ENCODE peak calls at places on chromosomes 5 and 9, in ten cellular contexts. One of them, this sample, is unnamed.

GRCh38 chr9:34203275-34204010 is 24.6 kb downstream of the UBAP1 start:
- DNase-seq in GM10248: no peak
- DNase-seq in NCI-H146: no peak
- DNase-seq in substantia nigra: no peak
- DNase-seq in neural crest cell: no peak
- DNase-seq in HS-5: no peak
- DNase-seq in amniotic epithelial cell: no peak
- DNase-seq in Daoy: no peak
- DNase-seq in HTR-8/SVneo: no peak
- DNase-seq in activated naive CD4-positive, alpha-beta T cell: no peak
- DNase-seq in this sample: no peak

GRCh38 chr9:70297141-70297540 is 38.4 kb downstream of the SMC5 start:
- DNase-seq in GM10248: no peak
- DNase-seq in NCI-H146: no peak
- DNase-seq in substantia nigra: no peak
- DNase-seq in neural crest cell: no peak
- DNase-seq in HS-5: no peak
- DNase-seq in amniotic epithelial cell: peak
- DNase-seq in Daoy: no peak
- DNase-seq in HTR-8/SVneo: no peak
- DNase-seq in activated naive CD4-positive, alpha-beta T cell: no peak
- DNase-seq in this sample: no peak

GRCh38 chr9:37437616-37438015 is 15.1 kb downstream of the GRHPR start:
- DNase-seq in GM10248: no peak
- DNase-seq in NCI-H146: no peak
- DNase-seq in substantia nigra: no peak
- DNase-seq in neural crest cell: no peak
- DNase-seq in HS-5: no peak
- DNase-seq in amniotic epithelial cell: no peak
- DNase-seq in Daoy: no peak
- DNase-seq in HTR-8/SVneo: no peak
- DNase-seq in activated naive CD4-positive, alpha-beta T cell: no peak
- DNase-seq in this sample: no peak

GRCh38 chr5:2611561-2612096 is 139.8 kb downstream of the IRX2 start:
- DNase-seq in GM10248: no peak
- DNase-seq in NCI-H146: no peak
- DNase-seq in substantia nigra: no peak
- DNase-seq in neural crest cell: no peak
- DNase-seq in HS-5: no peak
- DNase-seq in amniotic epithelial cell: no peak
- DNase-seq in Daoy: no peak
- DNase-seq in HTR-8/SVneo: no peak
- DNase-seq in activated naive CD4-positive, alpha-beta T cell: no peak
- DNase-seq in this sample: no peak

GRCh38 chr5:61401726-61402125 is 69.7 kb downstream of the ZSWIM6 start:
- DNase-seq in GM10248: no peak
- DNase-seq in NCI-H146: no peak
- DNase-seq in substantia nigra: no peak
- DNase-seq in neural crest cell: no peak
- DNase-seq in HS-5: no peak
- DNase-seq in amniotic epithelial cell: peak
- DNase-seq in Daoy: peak
- DNase-seq in HTR-8/SVneo: no peak
- DNase-seq in activated naive CD4-positive, alpha-beta T cell: no peak
- DNase-seq in this sample: no peak

GRCh38 chr5:102971693-102972293 is 148.1 kb downstream of the GIN1 start:
- DNase-seq in GM10248: peak
- DNase-seq in NCI-H146: no peak
- DNase-seq in substantia nigra: no peak
- DNase-seq in neural crest cell: no peak
- DNase-seq in HS-5: no peak
- DNase-seq in amniotic epithelial cell: peak
- DNase-seq in Daoy: no peak
- DNase-seq in HTR-8/SVneo: peak
- DNase-seq in activated naive CD4-positive, alpha-beta T cell: no peak
- DNase-seq in this sample: no peak

GRCh38 chr9:111148994-111149759 is 110.9 kb upstream of the LPAR1 start:
- DNase-seq in GM10248: no peak
- DNase-seq in NCI-H146: no peak
- DNase-seq in substantia nigra: no peak
- DNase-seq in neural crest cell: no peak
- DNase-seq in HS-5: no peak
- DNase-seq in amniotic epithelial cell: no peak
- DNase-seq in Daoy: no peak
- DNase-seq in HTR-8/SVneo: no peak
- DNase-seq in activated naive CD4-positive, alpha-beta T cell: no peak
- DNase-seq in this sample: no peak

GRCh38 chr9:111691686-111692329 is 30.4 kb downstream of the GNG10 start:
- DNase-seq in GM10248: no peak
- DNase-seq in NCI-H146: peak
- DNase-seq in substantia nigra: no peak
- DNase-seq in neural crest cell: no peak
- DNase-seq in HS-5: peak
- DNase-seq in amniotic epithelial cell: peak
- DNase-seq in Daoy: peak
- DNase-seq in HTR-8/SVneo: peak
- DNase-seq in activated naive CD4-positive, alpha-beta T cell: no peak
- DNase-seq in this sample: no peak

GRCh38 chr9:14104501-14104900 is 209.4 kb downstream of the NFIB start:
- DNase-seq in GM10248: no peak
- DNase-seq in NCI-H146: no peak
- DNase-seq in substantia nigra: no peak
- DNase-seq in neural crest cell: no peak
- DNase-seq in HS-5: no peak
- DNase-seq in amniotic epithelial cell: no peak
- DNase-seq in Daoy: no peak
- DNase-seq in HTR-8/SVneo: no peak
- DNase-seq in activated naive CD4-positive, alpha-beta T cell: no peak
- DNase-seq in this sample: no peak

GRCh38 chr5:124583469-124584350 is 162.7 kb downstream of the ZNF608 start:
- DNase-seq in GM10248: peak
- DNase-seq in NCI-H146: no peak
- DNase-seq in substantia nigra: no peak
- DNase-seq in neural crest cell: no peak
- DNase-seq in HS-5: peak
- DNase-seq in amniotic epithelial cell: peak
- DNase-seq in Daoy: peak
- DNase-seq in HTR-8/SVneo: peak
- DNase-seq in activated naive CD4-positive, alpha-beta T cell: no peak
- DNase-seq in this sample: no peak

GRCh38 chr9:89351584-89351983 is 33.3 kb downstream of the SECISBP2 start:
- DNase-seq in GM10248: no peak
- DNase-seq in NCI-H146: no peak
- DNase-seq in substantia nigra: no peak
- DNase-seq in neural crest cell: no peak
- DNase-seq in HS-5: no peak
- DNase-seq in amniotic epithelial cell: no peak
- DNase-seq in Daoy: no peak
- DNase-seq in HTR-8/SVneo: no peak
- DNase-seq in activated naive CD4-positive, alpha-beta T cell: no peak
- DNase-seq in this sample: no peak

GRCh38 chr9:121861501-121862180 is 210.2 kb downstream of the DAB2IP start:
- DNase-seq in GM10248: peak
- DNase-seq in NCI-H146: peak
- DNase-seq in substantia nigra: peak
- DNase-seq in neural crest cell: peak
- DNase-seq in HS-5: no peak
- DNase-seq in amniotic epithelial cell: no peak
- DNase-seq in Daoy: peak
- DNase-seq in HTR-8/SVneo: peak
- DNase-seq in activated naive CD4-positive, alpha-beta T cell: no peak
- DNase-seq in this sample: no peak

GRCh38 chr9:112176410-112177010 is 1.4 kb upstream of the SUSD1 start:
- DNase-seq in GM10248: no peak
- DNase-seq in NCI-H146: no peak
- DNase-seq in substantia nigra: no peak
- DNase-seq in neural crest cell: no peak
- DNase-seq in HS-5: no peak
- DNase-seq in amniotic epithelial cell: peak
- DNase-seq in Daoy: no peak
- DNase-seq in HTR-8/SVneo: no peak
- DNase-seq in activated naive CD4-positive, alpha-beta T cell: no peak
- DNase-seq in this sample: no peak

GRCh38 chr5:55694152-55694830 is 17.8 kb downstream of the SLC38A9 start:
- DNase-seq in GM10248: no peak
- DNase-seq in NCI-H146: peak
- DNase-seq in substantia nigra: no peak
- DNase-seq in neural crest cell: no peak
- DNase-seq in HS-5: no peak
- DNase-seq in amniotic epithelial cell: peak
- DNase-seq in Daoy: no peak
- DNase-seq in HTR-8/SVneo: peak
- DNase-seq in activated naive CD4-positive, alpha-beta T cell: no peak
- DNase-seq in this sample: no peak

GRCh38 chr9:114932502-114932901 is 2.1 kb upstream of the TNFSF8 start:
- DNase-seq in GM10248: no peak
- DNase-seq in NCI-H146: no peak
- DNase-seq in substantia nigra: no peak
- DNase-seq in neural crest cell: no peak
- DNase-seq in HS-5: no peak
- DNase-seq in amniotic epithelial cell: no peak
- DNase-seq in Daoy: no peak
- DNase-seq in HTR-8/SVneo: no peak
- DNase-seq in activated naive CD4-positive, alpha-beta T cell: no peak
- DNase-seq in this sample: no peak

GRCh38 chr5:132283423-132284043 is 10.7 kb upstream of the SLC22A4 start:
- DNase-seq in GM10248: no peak
- DNase-seq in NCI-H146: no peak
- DNase-seq in substantia nigra: no peak
- DNase-seq in neural crest cell: no peak
- DNase-seq in HS-5: peak
- DNase-seq in amniotic epithelial cell: peak
- DNase-seq in Daoy: peak
- DNase-seq in HTR-8/SVneo: no peak
- DNase-seq in activated naive CD4-positive, alpha-beta T cell: no peak
- DNase-seq in this sample: no peak

GRCh38 chr5:112779531-112779930 is 41.8 kb downstream of the APC start:
- DNase-seq in GM10248: no peak
- DNase-seq in NCI-H146: no peak
- DNase-seq in substantia nigra: no peak
- DNase-seq in neural crest cell: no peak
- DNase-seq in HS-5: peak
- DNase-seq in amniotic epithelial cell: peak
- DNase-seq in Daoy: no peak
- DNase-seq in HTR-8/SVneo: no peak
- DNase-seq in activated naive CD4-positive, alpha-beta T cell: no peak
- DNase-seq in this sample: no peak

GRCh38 chr9:105346273-105346672 is 101.6 kb upstream of the FSD1L start:
- DNase-seq in GM10248: no peak
- DNase-seq in NCI-H146: peak
- DNase-seq in substantia nigra: no peak
- DNase-seq in neural crest cell: no peak
- DNase-seq in HS-5: no peak
- DNase-seq in amniotic epithelial cell: no peak
- DNase-seq in Daoy: no peak
- DNase-seq in HTR-8/SVneo: no peak
- DNase-seq in activated naive CD4-positive, alpha-beta T cell: no peak
- DNase-seq in this sample: no peak

GRCh38 chr5:96567188-96567587 is 95.0 kb upstream of the CAST start:
- DNase-seq in GM10248: no peak
- DNase-seq in NCI-H146: no peak
- DNase-seq in substantia nigra: no peak
- DNase-seq in neural crest cell: no peak
- DNase-seq in HS-5: no peak
- DNase-seq in amniotic epithelial cell: peak
- DNase-seq in Daoy: peak
- DNase-seq in HTR-8/SVneo: peak
- DNase-seq in activated naive CD4-positive, alpha-beta T cell: no peak
- DNase-seq in this sample: no peak

GRCh38 chr5:15885156-15885555 is 294.4 kb downstream of the MARCHF11 start:
- DNase-seq in GM10248: no peak
- DNase-seq in NCI-H146: no peak
- DNase-seq in substantia nigra: no peak
- DNase-seq in neural crest cell: no peak
- DNase-seq in HS-5: peak
- DNase-seq in amniotic epithelial cell: peak
- DNase-seq in Daoy: no peak
- DNase-seq in HTR-8/SVneo: no peak
- DNase-seq in activated naive CD4-positive, alpha-beta T cell: no peak
- DNase-seq in this sample: no peak

GRCh38 chr5:180067986-180068385 is 3.6 kb downstream of the RNF130 start:
- DNase-seq in GM10248: no peak
- DNase-seq in NCI-H146: no peak
- DNase-seq in substantia nigra: peak
- DNase-seq in neural crest cell: no peak
- DNase-seq in HS-5: no peak
- DNase-seq in amniotic epithelial cell: no peak
- DNase-seq in Daoy: no peak
- DNase-seq in HTR-8/SVneo: no peak
- DNase-seq in activated naive CD4-positive, alpha-beta T cell: no peak
- DNase-seq in this sample: no peak

GRCh38 chr5:176995896-176996767 is 10.4 kb downstream of the UIMC1 start:
- DNase-seq in GM10248: peak
- DNase-seq in NCI-H146: no peak
- DNase-seq in substantia nigra: no peak
- DNase-seq in neural crest cell: no peak
- DNase-seq in HS-5: no peak
- DNase-seq in amniotic epithelial cell: peak
- DNase-seq in Daoy: no peak
- DNase-seq in HTR-8/SVneo: no peak
- DNase-seq in activated naive CD4-positive, alpha-beta T cell: no peak
- DNase-seq in this sample: no peak

GRCh38 chr5:77204967-77205366 is 5.5 kb upstream of the PDE8B start:
- DNase-seq in GM10248: no peak
- DNase-seq in NCI-H146: no peak
- DNase-seq in substantia nigra: no peak
- DNase-seq in neural crest cell: no peak
- DNase-seq in HS-5: no peak
- DNase-seq in amniotic epithelial cell: no peak
- DNase-seq in Daoy: no peak
- DNase-seq in HTR-8/SVneo: no peak
- DNase-seq in activated naive CD4-positive, alpha-beta T cell: no peak
- DNase-seq in this sample: no peak

GRCh38 chr9:127608104-127608966 is 3.7 kb upstream of the STXBP1 start:
- DNase-seq in GM10248: peak
- DNase-seq in NCI-H146: peak
- DNase-seq in substantia nigra: peak
- DNase-seq in neural crest cell: peak
- DNase-seq in HS-5: no peak
- DNase-seq in amniotic epithelial cell: peak
- DNase-seq in Daoy: peak
- DNase-seq in HTR-8/SVneo: peak
- DNase-seq in activated naive CD4-positive, alpha-beta T cell: peak
- DNase-seq in this sample: peak

GRCh38 chr5:172940242-172941066 is 18.8 kb upstream of the RPL26L1 start:
- DNase-seq in GM10248: no peak
- DNase-seq in NCI-H146: no peak
- DNase-seq in substantia nigra: no peak
- DNase-seq in neural crest cell: no peak
- DNase-seq in HS-5: no peak
- DNase-seq in amniotic epithelial cell: no peak
- DNase-seq in Daoy: no peak
- DNase-seq in HTR-8/SVneo: no peak
- DNase-seq in activated naive CD4-positive, alpha-beta T cell: no peak
- DNase-seq in this sample: no peak

This sample was measured in activated CD8-positive, alpha-beta memory T cell treated with anti-CD3 and anti-CD28 coated beads for 48 hours.